ENCODE peak calls at places on chromosomes 7 and 10, in six cellular contexts. W is HFF-Myc, A is RWPE1, H is NCI-H774, Y is activated T-helper 1 cell treated with Interleukin-2 at 50 U/mL for 16 hours, M is GM20000. K is an unnamed sample.
A peak's percentile ranks its signal among the peaks of the same experiment; 100 is the strongest.

GRCh38 chr7:132216847-132217246 is 359.4 kb downstream of the PLXNA4 start:
- DNase-seq in H (no peak), Y (no peak), M (no peak), A (no peak), W (no peak), K (no peak)

GRCh38 chr10:94093286-94093905 is 99.7 kb downstream of the PLCE1 start:
- DNase-seq in A (no peak), H (no peak), W (no peak), Y (no peak), M (no peak), K (no peak)

GRCh38 chr10:58919927-58920654 is 256.4 kb upstream of the PHYHIPL start:
- DNase-seq in Y (no peak), W (peak; percentile 32), A (peak; percentile 80), H (no peak), M (no peak), K (no peak)

GRCh38 chr7:130888017-130888371 is 154.0 kb upstream of the KLF14 start:
- DNase-seq in M (no peak), A (no peak), Y (no peak), W (no peak), H (no peak), K (no peak)

GRCh38 chr7:135193615-135194081 is 17.7 kb downstream of the WDR91 start:
- DNase-seq in H (no peak), A (no peak), Y (no peak), W (peak; percentile 97), M (no peak), K (peak; percentile 5)

GRCh38 chr7:34991938-34992840 is 45.1 kb downstream of the DPY19L1 start:
- DNase-seq in W (no peak), Y (no peak), M (peak; percentile 11), H (no peak), A (no peak), K (no peak)

GRCh38 chr10:78712147-78712546 is 356.6 kb upstream of the ZMIZ1 start:
- DNase-seq in M (no peak), A (no peak), Y (no peak), W (no peak), H (no peak), K (no peak)

GRCh38 chr7:84631913-84632312 is 437.3 kb upstream of the SEMA3A start:
- DNase-seq in W (no peak), H (no peak), A (no peak), M (no peak), Y (no peak), K (no peak)

GRCh38 chr7:43628431-43628830 is 45.5 kb downstream of the STK17A start:
- DNase-seq in W (no peak), H (no peak), M (no peak), A (no peak), Y (no peak), K (no peak)

GRCh38 chr10:85643839-85644525 is 722.6 kb downstream of the GRID1 start:
- DNase-seq in M (no peak), A (peak; percentile 75), H (no peak), Y (no peak), W (no peak), K (no peak)

GRCh38 chr7:116601426-116601825 is 70.6 kb upstream of the MET start:
- DNase-seq in H (no peak), M (no peak), Y (no peak), A (no peak), W (no peak), K (no peak)

GRCh38 chr7:113159746-113160339 is 41.5 kb upstream of the SMIM30 start:
- DNase-seq in W (peak; percentile 3), M (peak; percentile 38), A (peak; percentile 28), H (peak; percentile 26), Y (no peak), K (no peak)

GRCh38 chr7:101725911-101726310 is 91.5 kb upstream of the CUX1 start:
- DNase-seq in W (no peak), M (no peak), A (no peak), H (no peak), Y (no peak), K (no peak)

GRCh38 chr10:58576736-58577366 is 64.2 kb downstream of the BICC1 start:
- DNase-seq in A (no peak), Y (no peak), H (no peak), M (no peak), W (no peak), K (no peak)

GRCh38 chr10:68096913-68097509 is 12.3 kb upstream of the MYPN start:
- DNase-seq in M (no peak), H (no peak), Y (no peak), A (peak; percentile 93), W (peak; percentile 77), K (no peak)

GRCh38 chr7:149220534-149220933 is 18.9 kb upstream of the ZNF212 start:
- DNase-seq in A (peak; percentile 73), H (no peak), M (no peak), W (no peak), Y (no peak), K (no peak)

GRCh38 chr7:128353189-128353588 is 8.3 kb downstream of the PRRT4 start:
- DNase-seq in W (no peak), A (no peak), Y (no peak), H (no peak), M (no peak), K (no peak)

GRCh38 chr7:44279731-44280505 is 45.5 kb downstream of the CAMK2B start:
- DNase-seq in H (no peak), A (no peak), Y (no peak), M (no peak), W (no peak), K (peak; percentile 52)